ENCODE peak calls at places on chromosome 10, in four cellular contexts. I, F, B and Z are unnamed samples.

GRCh38 chr10:96747734-96748550 is 27.6 kb upstream of the PIK3AP1 start:
- DNase-seq in F (no peak), B (peak; percentile 86), I (no peak), Z (peak; percentile 59)

GRCh38 chr10:5517546-5517945 is 7.2 kb upstream of the CALML3 start:
- DNase-seq in I (no peak), F (no peak), B (no peak), Z (no peak)

GRCh38 chr10:95835149-95835860 is 72.5 kb upstream of the CC2D2B start:
- DNase-seq in I (no peak), F (no peak), B (no peak), Z (no peak)

GRCh38 chr10:101829561-101830315 is 11.5 kb upstream of the OGA start:
- DNase-seq in B (no peak), F (peak; percentile 25), I (peak; percentile 49), Z (no peak)

GRCh38 chr10:110496553-110497437 is 912 bp upstream of the DUSP5 start:
- DNase-seq in F (no peak), I (no peak), B (no peak), Z (peak; percentile 86)

GRCh38 chr10:102141583-102142107 is 8.8 kb downstream of the PPRC1 start:
- DNase-seq in F (no peak), B (no peak), I (no peak), Z (no peak)

GRCh38 chr10:26593896-26594295 is 103.6 kb upstream of the PDSS1 start:
- DNase-seq in I (no peak), B (no peak), F (no peak), Z (no peak)

GRCh38 chr10:80739328-80739727 is 201.6 kb downstream of the SH2D4B start:
- DNase-seq in F (no peak), B (no peak), I (no peak), Z (no peak)

GRCh38 chr10:20677340-20677739 is 219.8 kb downstream of the NEBL start:
- DNase-seq in F (no peak), I (no peak), B (no peak), Z (no peak)

GRCh38 chr10:22629126-22629525 is 85.3 kb downstream of the PIP4K2A start:
- DNase-seq in F (peak; percentile 40), I (no peak), B (no peak), Z (no peak)

GRCh38 chr10:43221419-43222293 is 45.2 kb downstream of the RASGEF1A start:
- DNase-seq in F (no peak), I (peak; percentile 22), B (peak; percentile 28), Z (peak; percentile 34)

GRCh38 chr10:126461289-126461688 is 73.0 kb upstream of the ADAM12 start:
- DNase-seq in B (no peak), F (no peak), I (no peak), Z (no peak)

GRCh38 chr10:72981882-72982529 is 27.4 kb upstream of the PLA2G12B start:
- DNase-seq in B (no peak), F (no peak), I (no peak), Z (no peak)

GRCh38 chr10:13555884-13556529 is 27.2 kb upstream of the BEND7 start:
- DNase-seq in B (no peak), F (no peak), I (no peak), Z (no peak)

GRCh38 chr10:22505923-22506685 is 160.8 kb downstream of the SPAG6 start:
- DNase-seq in F (peak; percentile 20), I (no peak), B (peak; percentile 3), Z (no peak)

GRCh38 chr10:86367339-86367951 is 850 bp upstream of the GRID1 start:
- DNase-seq in F (no peak), B (peak; percentile 32), I (no peak), Z (peak; percentile 43)

GRCh38 chr10:110137142-110137545 is 70.3 kb upstream of the MXI1 start:
- DNase-seq in I (no peak), B (peak; percentile 91), F (peak; percentile 82), Z (no peak)

GRCh38 chr10:30437039-30437781 is 3.2 kb downstream of the MAP3K8 start:
- DNase-seq in B (peak; percentile 77), I (no peak), F (peak; percentile 81), Z (no peak)

GRCh38 chr10:35572583-35572982 is 32.6 kb upstream of the GJD4 start:
- DNase-seq in F (peak; percentile 48), B (no peak), I (no peak), Z (no peak)

GRCh38 chr10:132331259-132331955 is 586 bp upstream of the LRRC27 start:
- DNase-seq in B (peak; percentile 63), F (peak; percentile 21), I (no peak), Z (no peak)

GRCh38 chr10:60098676-60099601 is 192.6 kb upstream of the CCDC6 start:
- DNase-seq in F (no peak), I (no peak), B (peak; percentile 55), Z (no peak)

GRCh38 chr10:110395350-110396283 is 90.9 kb upstream of the SMNDC1 start:
- DNase-seq in I (peak; percentile 72), B (no peak), F (peak; percentile 100), Z (no peak)

GRCh38 chr10:103884681-103885139 is 29.3 kb upstream of the SH3PXD2A start:
- DNase-seq in I (no peak), F (peak; percentile 70), B (peak; percentile 70), Z (no peak)

GRCh38 chr10:122643931-122644534 is 55.6 kb downstream of the C10orf120 start:
- DNase-seq in B (no peak), F (no peak), I (no peak), Z (no peak)

GRCh38 chr10:101568054-101568745 is 19.9 kb downstream of the POLL start:
- DNase-seq in I (no peak), B (no peak), F (no peak), Z (no peak)

GRCh38 chr10:47410862-47411261 is 26.8 kb upstream of the ZNF488 start:
- DNase-seq in I (no peak), F (no peak), B (no peak), Z (no peak)

GRCh38 chr10:58209669-58210068 is 58.0 kb downstream of the IPMK start:
- DNase-seq in F (peak; percentile 15), B (no peak), I (no peak), Z (no peak)

GRCh38 chr10:232061-232460 is 96.8 kb downstream of the ZMYND11 start:
- DNase-seq in I (no peak), B (no peak), F (no peak), Z (no peak)

GRCh38 chr10:80315391-80315790 is 25.9 kb upstream of the MAT1A start:
- DNase-seq in I (no peak), B (no peak), F (no peak), Z (no peak)

GRCh38 chr10:44956717-44957706 is 2.6 kb upstream of the RASSF4 start:
- DNase-seq in F (no peak), B (no peak), I (no peak), Z (peak; percentile 9)

GRCh38 chr10:22685926-22686325 is 28.5 kb downstream of the PIP4K2A start:
- DNase-seq in F (peak; percentile 17), B (no peak), I (no peak), Z (no peak)

DNA sequence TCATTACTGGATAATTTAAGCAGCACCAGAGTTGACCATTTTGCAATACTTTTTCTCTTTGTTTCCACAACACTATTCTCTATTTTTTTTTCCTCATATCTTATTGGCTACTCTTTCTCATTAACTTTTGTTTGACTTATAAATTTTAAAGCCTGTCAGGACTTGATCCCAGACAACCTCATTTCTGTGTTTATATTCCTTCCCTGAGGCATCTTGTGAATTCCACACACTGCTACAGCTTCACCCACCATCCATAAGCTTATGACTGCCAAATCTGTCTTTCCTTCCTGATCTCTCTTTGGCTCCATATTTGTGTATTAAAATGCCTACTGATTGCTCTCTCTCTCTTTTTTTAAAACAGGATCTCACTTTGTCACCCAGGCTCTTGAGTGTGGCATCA is 124.6 kb upstream of the MBL2 start:
- DNase-seq in F (no peak), B (no peak), I (no peak), Z (no peak)
- TF ChIP-seq CTCF in F (no peak), B (no peak), I (no peak), Z (no peak)

GRCh38 chr10:7117806-7118674 is 292.8 kb downstream of the SFMBT2 start:
- DNase-seq in F (no peak), B (no peak), I (no peak), Z (no peak)

GRCh38 chr10:7123719-7124118 is 287.1 kb downstream of the SFMBT2 start:
- DNase-seq in F (no peak), I (no peak), B (no peak), Z (no peak)

GRCh38 chr10:7122561-7122960 is 288.3 kb downstream of the SFMBT2 start:
- DNase-seq in B (no peak), I (no peak), F (no peak), Z (no peak)

GRCh38 chr10:7119325-7120015 is 291.4 kb downstream of the SFMBT2 start:
- DNase-seq in B (peak; percentile 50), I (no peak), F (peak; percentile 30), Z (no peak)

GRCh38 chr10:7121154-7121797 is 289.6 kb downstream of the SFMBT2 start:
- DNase-seq in F (peak; percentile 40), I (peak; percentile 56), B (peak; percentile 69), Z (peak; percentile 65)
- TF ChIP-seq CTCF in F (peak; percentile 71), I (peak; percentile 36), B (peak; percentile 59), Z (peak; percentile 86)

GRCh38 chr10:32190890-32191491 is 134.8 kb upstream of the KIF5B start:
- DNase-seq in I (no peak), B (peak; percentile 52), F (peak; percentile 47), Z (no peak)

GRCh38 chr10:32187686-32188085 is 131.5 kb upstream of the KIF5B start:
- DNase-seq in F (no peak), I (no peak), B (no peak), Z (no peak)

GRCh38 chr10:32189400-32190084 is 133.3 kb upstream of the KIF5B start:
- DNase-seq in F (peak; percentile 44), B (peak; percentile 50), I (no peak), Z (no peak)
- TF ChIP-seq CTCF in F (peak; percentile 32), B (no peak), I (peak; percentile 21), Z (peak; percentile 12)

DNA sequence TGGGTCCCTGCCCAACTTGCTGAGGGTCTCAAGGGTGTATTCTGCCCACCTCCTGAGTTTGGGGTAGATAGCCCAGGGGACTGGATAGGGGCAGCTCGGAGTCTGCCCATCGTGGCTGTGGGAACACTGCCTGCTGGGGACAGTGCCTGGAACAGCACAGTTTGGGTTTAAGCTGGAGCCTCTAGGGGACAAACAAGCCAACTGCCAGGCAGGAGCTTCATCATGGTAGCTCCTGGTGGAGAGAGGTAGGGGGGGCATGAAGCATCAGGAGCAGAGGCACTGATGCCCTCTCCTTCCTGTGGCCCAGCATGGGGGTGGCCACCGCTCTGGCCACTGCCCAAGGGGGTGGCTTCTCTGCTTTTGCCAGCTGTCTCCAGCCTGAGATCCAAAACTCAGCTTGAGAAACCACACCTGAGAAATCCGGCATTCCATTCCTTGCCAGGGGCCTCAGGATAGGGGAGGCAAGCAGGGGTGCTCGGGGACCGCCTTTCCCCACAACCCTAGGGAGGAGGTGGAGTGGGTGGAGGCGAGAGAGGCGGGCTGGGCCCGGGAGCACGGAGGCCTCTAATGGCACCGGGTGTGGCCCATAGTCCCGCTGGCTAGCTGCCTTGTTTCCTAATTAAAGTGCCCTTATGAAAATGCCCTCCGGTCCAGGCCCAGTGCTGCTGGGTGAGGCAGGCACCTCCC is 47.6 kb downstream of the UNC5B start:
- DNase-seq in I (no peak), F (no peak), B (no peak), Z (no peak)
- TF ChIP-seq CTCF in I (no peak), F (no peak), B (no peak), Z (no peak)